ENCODE peak calls at places on chromosomes 5 and 9, in eight cellular contexts. D, X, T, O, N, V, Q and M are unnamed samples.

GRCh38 chr9:8188720-8189407 is 389.3 kb upstream of the DMAC1 start:
- DNase-seq in D (no peak), X (no peak), T (no peak), O (no peak), N (no peak), V (peak; percentile 2), Q (peak; percentile 1), M (no peak)

GRCh38 chr5:59161206-59162105 is 578.6 kb downstream of the RAB3C start:
- DNase-seq in D (no peak), X (no peak), T (no peak), O (no peak), N (no peak), V (no peak), Q (no peak), M (no peak)

GRCh38 chr5:147223343-147223742 is 11.5 kb upstream of the STK32A start:
- DNase-seq in D (no peak), X (peak; percentile 27), T (no peak), O (no peak), N (no peak), V (peak; percentile 16), Q (no peak), M (no peak)

GRCh38 chr9:94826644-94827410 is 100.3 kb downstream of the AOPEP start:
- DNase-seq in D (no peak), X (peak; percentile 38), T (no peak), O (no peak), N (no peak), V (no peak), Q (no peak), M (no peak)

GRCh38 chr5:54404568-54404967 is 50.9 kb upstream of the HSPB3 start:
- DNase-seq in D (no peak), X (no peak), T (no peak), O (no peak), N (no peak), V (no peak), Q (no peak), M (no peak)

GRCh38 chr5:174612686-174613085 is 111.7 kb upstream of the MSX2 start:
- DNase-seq in D (no peak), X (no peak), T (no peak), O (no peak), N (no peak), V (peak; percentile 63), Q (peak; percentile 78), M (no peak)

GRCh38 chr9:7342229-7342628 is 457.3 kb downstream of the DMAC1 start:
- DNase-seq in D (no peak), X (no peak), T (no peak), O (no peak), N (no peak), V (no peak), Q (no peak), M (no peak)

GRCh38 chr5:1119312-1119831 is 7.5 kb upstream of the SLC12A7 start:
- DNase-seq in D (no peak), X (no peak), T (no peak), O (no peak), N (no peak), V (no peak), Q (no peak), M (no peak)

GRCh38 chr9:6852243-6852963 is 94.6 kb downstream of the KDM4C start:
- DNase-seq in D (peak; percentile 61), X (peak; percentile 42), T (no peak), O (no peak), N (peak; percentile 27), V (peak; percentile 76), Q (peak; percentile 76), M (no peak)

GRCh38 chr5:33612386-33612785 is 171.6 kb downstream of the TARS1 start:
- DNase-seq in D (peak; percentile 58), X (peak; percentile 73), T (no peak), O (no peak), N (peak; percentile 15), V (peak; percentile 66), Q (no peak), M (no peak)

GRCh38 chr5:176769911-176770310 is 40.4 kb upstream of the UNC5A start:
- DNase-seq in D (no peak), X (no peak), T (no peak), O (no peak), N (no peak), V (no peak), Q (no peak), M (no peak)